ENCODE peak calls at places on chromosomes 16 and 17, in six cellular contexts. X is upper lobe of left lung, K is Panc1, Q is HCT116, B is GM23338, R is GM12878. S is an unnamed sample.

GRCh38 chr17:27560668-27561067 is 70.3 kb upstream of the LGALS9 start:
- ATAC-seq in X (peak), K (no peak), Q (no peak), B (peak), R (no peak), S (peak)

GRCh38 chr16:71855937-71856662 is 10.3 kb downstream of the ATXN1L start:
- ATAC-seq in X (no peak), K (no peak), Q (no peak), B (no peak), R (no peak), S (no peak)

GRCh38 chr17:82356028-82356427 is 3.0 kb upstream of the TEX19 start:
- ATAC-seq in X (peak), K (no peak), Q (no peak), B (no peak), R (no peak), S (no peak)

GRCh38 chr17:72877348-72877747 is 215.1 kb downstream of the SLC39A11 start:
- ATAC-seq in X (no peak), K (no peak), Q (no peak), B (no peak), R (no peak), S (no peak)

GRCh38 chr17:32515677-32516383 is 29.0 kb downstream of the CDK5R1 start:
- ATAC-seq in X (no peak), K (no peak), Q (no peak), B (no peak), R (peak), S (no peak)

GRCh38 chr17:56125830-56126819 is 27.1 kb upstream of the ANKFN1 start:
- ATAC-seq in X (no peak), K (no peak), Q (peak), B (peak), R (no peak), S (no peak)

GRCh38 chr17:61575352-61575975 is 15.6 kb downstream of the NACA2 start:
- ATAC-seq in X (no peak), K (peak), Q (peak), B (peak), R (no peak), S (no peak)

GRCh38 chr17:17934796-17935195 is 37.4 kb downstream of the TOM1L2 start:
- ATAC-seq in X (no peak), K (no peak), Q (no peak), B (no peak), R (no peak), S (no peak)

GRCh38 chr16:68162413-68162812 is 73.5 kb downstream of the ESRP2 start:
- ATAC-seq in X (no peak), K (no peak), Q (no peak), B (no peak), R (no peak), S (no peak)

GRCh38 chr16:84225571-84225970 is 14.2 kb downstream of the KCNG4 start:
- ATAC-seq in X (no peak), K (no peak), Q (no peak), B (no peak), R (no peak), S (no peak)

GRCh38 chr17:49515196-49515770 is 20.2 kb downstream of the NGFR start:
- ATAC-seq in X (peak), K (peak), Q (peak), B (peak), R (peak), S (peak)

GRCh38 chr17:5198472-5198871 is 6.8 kb upstream of the ZNF594 start:
- ATAC-seq in X (no peak), K (no peak), Q (no peak), B (no peak), R (peak), S (no peak)

GRCh38 chr16:81688182-81688581 is 90.9 kb upstream of the PLCG2 start:
- ATAC-seq in X (no peak), K (peak), Q (no peak), B (peak), R (no peak), S (no peak)

GRCh38 chr16:80837421-80838263 is 33.2 kb upstream of the CDYL2 start:
- ATAC-seq in X (no peak), K (no peak), Q (no peak), B (no peak), R (no peak), S (no peak)

GRCh38 chr17:64401941-64402340 is 11.3 kb upstream of the PECAM1 start:
- ATAC-seq in X (no peak), K (no peak), Q (no peak), B (no peak), R (no peak), S (no peak)

GRCh38 chr16:11187522-11187921 is 68.5 kb downstream of the SOCS1 start:
- ATAC-seq in X (no peak), K (no peak), Q (no peak), B (no peak), R (no peak), S (no peak)

GRCh38 chr16:66166451-66166850 is 200.0 kb upstream of the CDH5 start:
- ATAC-seq in X (no peak), K (no peak), Q (no peak), B (no peak), R (no peak), S (no peak)

GRCh38 chr17:50883850-50884291 is 17.7 kb upstream of the TOB1 start:
- ATAC-seq in X (peak), K (peak), Q (no peak), B (no peak), R (peak), S (no peak)

GRCh38 chr16:4245400-4245799 is 3.5 kb upstream of the SRL start:
- ATAC-seq in X (no peak), K (no peak), Q (no peak), B (no peak), R (no peak), S (no peak)

GRCh38 chr17:50075446-50076032 is 19.6 kb upstream of the PDK2 start:
- ATAC-seq in X (no peak), K (no peak), Q (no peak), B (no peak), R (no peak), S (peak)

GRCh38 chr16:79329967-79330366 is 270.6 kb downstream of the MAF start:
- ATAC-seq in X (no peak), K (no peak), Q (no peak), B (no peak), R (no peak), S (no peak)

GRCh38 chr16:29990033-29990432 is 5.4 kb downstream of the HIRIP3 start:
- ATAC-seq in X (peak), K (no peak), Q (no peak), B (no peak), R (no peak), S (no peak)

GRCh38 chr16:27639588-27640276 is 89.8 kb downstream of the KATNIP start:
- ATAC-seq in X (no peak), K (peak), Q (peak), B (peak), R (peak), S (peak)

GRCh38 chr16:87931504-87931903 is 4.8 kb downstream of the CA5A start:
- ATAC-seq in X (no peak), K (no peak), Q (no peak), B (no peak), R (no peak), S (no peak)

GRCh38 chr17:48915459-48916282 is 7.5 kb downstream of the UBE2Z start:
- ATAC-seq in X (peak), K (peak), Q (no peak), B (no peak), R (peak), S (no peak)

GRCh38 chr17:43338886-43339516 is 59.8 kb upstream of the ARL4D start:
- ATAC-seq in X (no peak), K (no peak), Q (peak), B (no peak), R (no peak), S (no peak)

GRCh38 chr17:69448431-69449102 is 34.1 kb downstream of the MAP2K6 start:
- ATAC-seq in X (no peak), K (peak), Q (no peak), B (peak), R (no peak), S (no peak)

GRCh38 chr17:15076991-15077663 is 188.0 kb downstream of the PMP22 start:
- ATAC-seq in X (no peak), K (no peak), Q (no peak), B (no peak), R (no peak), S (no peak)

DNA sequence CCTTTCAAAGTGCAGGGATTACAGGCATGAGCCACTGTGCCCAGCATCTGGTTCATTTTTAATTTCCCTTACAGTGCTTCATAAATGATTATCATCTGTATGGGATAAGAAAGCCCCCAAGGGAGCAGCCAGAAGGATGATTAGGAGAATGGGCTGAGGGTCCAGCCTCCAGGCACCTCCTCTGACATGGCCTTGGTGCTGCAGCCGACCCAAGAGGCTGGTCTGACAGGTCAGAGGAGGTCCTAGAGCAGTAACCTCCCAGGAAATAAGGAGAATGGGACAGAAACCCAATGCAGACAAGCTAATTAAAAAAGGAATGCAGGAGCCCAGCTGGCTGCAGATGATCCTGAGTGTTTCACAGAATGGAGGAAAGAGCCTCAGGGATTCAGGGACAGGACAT is 29.0 kb downstream of the MRC2 start:
- ATAC-seq in X (no peak), K (no peak), Q (no peak), B (no peak), R (no peak), S (no peak)
- H3K4me3 ChIP-seq in X (no peak), K (no peak), Q (no peak), B (no peak), R (no peak), S (no peak)

GRCh38 chr16:56610017-56610608 is 1.7 kb downstream of the MT2A start:
- ATAC-seq in X (no peak), K (peak), Q (peak), B (no peak), R (peak), S (no peak)
- TF ChIP-seq POLR2AphosphoS5 in X (peak), K (peak), Q (peak), B (no peak), R (peak), S (peak)

GRCh38 chr17:78896834-78897638 is 6.0 kb downstream of the CEP295NL start:
- ATAC-seq in X (no peak), K (no peak), Q (no peak), B (no peak), R (no peak), S (no peak)
- H3K4me3 ChIP-seq in X (no peak), K (no peak), Q (no peak), B (no peak), R (no peak), S (no peak)

DNA sequence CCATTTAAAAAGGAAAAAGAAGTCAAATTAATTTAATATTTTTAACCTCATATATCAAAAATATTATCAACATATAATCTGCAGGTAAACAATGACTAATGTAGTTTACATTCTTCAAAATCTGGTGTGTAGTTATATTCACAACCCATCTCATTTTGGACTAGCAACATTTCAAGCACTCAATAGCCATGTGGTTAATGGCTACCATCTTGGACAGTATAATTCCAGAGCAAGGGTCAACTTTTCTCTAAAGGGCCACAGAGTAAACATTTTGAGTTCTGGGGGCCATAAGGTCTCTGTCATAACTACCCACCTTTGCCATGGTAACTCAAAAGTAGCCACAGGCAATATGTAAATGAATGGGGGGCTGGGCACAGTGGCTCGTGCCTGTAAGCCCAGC is 153.9 kb downstream of the PARN start:
- ATAC-seq in X (no peak), K (no peak), Q (no peak), B (no peak), R (no peak), S (no peak)
- TF ChIP-seq POLR2AphosphoS5 in X (no peak), K (no peak), Q (no peak), B (no peak), R (no peak), S (no peak)

DNA sequence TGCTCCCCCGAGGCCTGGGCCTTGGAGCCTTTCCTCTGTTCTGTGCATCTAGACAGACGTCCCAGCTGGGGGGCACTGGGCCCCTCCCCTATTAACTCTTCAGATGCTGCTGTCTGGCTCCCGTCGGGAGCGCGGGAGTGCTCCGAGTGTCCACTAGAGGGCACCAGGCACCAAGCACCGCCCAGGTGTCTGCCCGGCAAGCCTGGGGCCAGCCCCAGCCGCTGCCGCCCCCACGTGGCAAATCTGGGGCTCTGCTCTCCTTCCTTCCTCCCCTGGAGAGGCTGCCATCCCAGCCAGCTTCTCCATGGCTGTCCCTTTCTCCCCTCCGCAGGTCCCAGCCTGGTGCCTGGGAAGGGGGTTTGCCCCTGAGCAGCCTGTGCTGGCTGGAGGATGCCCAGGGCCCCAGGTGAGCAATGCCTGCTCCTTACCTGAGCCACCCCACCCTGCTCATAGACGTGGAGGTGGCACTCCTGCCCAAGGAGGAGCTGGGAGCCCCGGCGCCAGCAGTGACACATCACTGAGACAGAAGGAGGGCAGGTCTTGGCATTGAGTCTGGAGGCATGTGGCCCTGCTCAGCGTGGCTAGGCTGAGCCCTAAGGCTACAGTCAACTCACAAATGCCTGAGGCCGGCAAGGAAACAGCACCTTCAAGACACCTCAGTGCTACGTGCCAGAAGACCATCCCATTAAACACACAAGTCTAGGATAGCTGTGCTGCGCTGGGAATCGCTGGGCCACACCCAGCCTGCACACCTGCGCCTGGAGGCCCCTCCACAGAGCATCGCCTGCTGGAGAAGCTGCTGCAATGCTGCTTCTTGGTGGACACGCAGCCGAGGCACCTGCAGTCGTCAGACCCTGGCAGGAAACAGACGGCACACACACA is 19.7 kb downstream of the TMEM235 start:
- ATAC-seq in X (peak), K (peak), Q (peak), B (peak), R (peak), S (peak)
- H3K4me3 ChIP-seq in X (no peak), K (peak), Q (peak), B (peak), R (no peak), S (no peak)

S was measured in gastroesophageal sphincter.